ENCODE peak calls at places on chromosome 19, in eight cellular contexts. B, S, W, J, K, I, Y and F are unnamed samples.

GRCh38 chr19:1882089-1882785 is 3.1 kb downstream of the ABHD17A start:
- DNase-seq in B (no peak), S (no peak), W (peak), J (peak), K (no peak), I (peak), Y (no peak), F (no peak)

GRCh38 chr19:15825753-15826152 is 10.3 kb upstream of the OR10H1 start:
- DNase-seq in B (no peak), S (no peak), W (no peak), J (no peak), K (no peak), I (no peak), Y (no peak), F (no peak)

GRCh38 chr19:28633223-28634030 is 579.5 kb downstream of the UQCRFS1 start:
- DNase-seq in B (no peak), S (peak), W (peak), J (no peak), K (peak), I (peak), Y (no peak), F (peak)

GRCh38 chr19:19385900-19386339 is 19.6 kb upstream of the GATAD2A start:
- DNase-seq in B (no peak), S (peak), W (no peak), J (no peak), K (peak), I (peak), Y (no peak), F (no peak)

GRCh38 chr19:3760871-3761361 is 576 bp downstream of the APBA3 start:
- DNase-seq in B (no peak), S (peak), W (peak), J (no peak), K (no peak), I (no peak), Y (no peak), F (no peak)

GRCh38 chr19:13913352-13913751 is 7.4 kb downstream of the CC2D1A start:
- DNase-seq in B (no peak), S (no peak), W (no peak), J (no peak), K (no peak), I (no peak), Y (no peak), F (no peak)

GRCh38 chr19:45621976-45622503 is 17.2 kb downstream of the EML2 start:
- DNase-seq in B (no peak), S (no peak), W (no peak), J (no peak), K (no peak), I (no peak), Y (no peak), F (no peak)

GRCh38 chr19:16365300-16365996 is 40.8 kb downstream of the KLF2 start:
- DNase-seq in B (no peak), S (no peak), W (no peak), J (no peak), K (no peak), I (no peak), Y (no peak), F (no peak)

GRCh38 chr19:28794301-28794700 is 418.6 kb downstream of the UQCRFS1 start:
- DNase-seq in B (no peak), S (no peak), W (no peak), J (no peak), K (peak), I (no peak), Y (no peak), F (no peak)

GRCh38 chr19:4474504-4475136 is 2.5 kb downstream of the HDGFL2 start:
- DNase-seq in B (peak), S (peak), W (peak), J (no peak), K (no peak), I (no peak), Y (peak), F (no peak)

GRCh38 chr19:32676186-32676894 is 692 bp downstream of the RGS9BP start:
- DNase-seq in B (no peak), S (peak), W (no peak), J (no peak), K (peak), I (no peak), Y (no peak), F (no peak)